ENCODE peak calls at places on chromosomes 5 and 9, in eight cellular contexts. F, H, X, E, I, K, V and M are unnamed samples.

GRCh38 chr9:89821081-89821480 is 216.3 kb downstream of the GADD45G start:
- DNase-seq in F (no peak), I (no peak), V (peak; percentile 42), K (no peak), H (peak; percentile 67), X (no peak), E (peak; percentile 6), M (no peak)

GRCh38 chr9:91724068-91724440 is 226.0 kb downstream of the ROR2 start:
- DNase-seq in X (no peak), E (no peak), I (no peak), V (no peak), H (no peak), F (no peak), K (no peak), M (no peak)

GRCh38 chr5:66246621-66247020 is 102.5 kb downstream of the SREK1 start:
- DNase-seq in I (no peak), K (no peak), H (no peak), F (no peak), X (peak; percentile 24), E (peak; percentile 84), V (no peak), M (no peak)

GRCh38 chr5:173616577-173617118 is at the start of gene BOD1:
- DNase-seq in H (peak; percentile 99), V (peak; percentile 92), F (peak; percentile 96), K (peak; percentile 98), I (peak; percentile 96), E (peak; percentile 99), X (peak; percentile 94), M (peak; percentile 99)

GRCh38 chr5:152462021-152462721 is 57.1 kb upstream of the NMUR2 start:
- DNase-seq in F (no peak), H (no peak), E (no peak), X (no peak), I (no peak), K (peak; percentile 44), V (no peak), M (peak; percentile 2)

GRCh38 chr9:27785714-27786100 is 212.4 kb upstream of the C9orf72 start:
- DNase-seq in H (no peak), X (no peak), K (peak; percentile 12), V (no peak), F (no peak), I (no peak), E (no peak), M (no peak)

GRCh38 chr5:51465165-51465564 is 81.9 kb downstream of the ISL1 start:
- DNase-seq in H (no peak), X (no peak), E (no peak), F (no peak), K (no peak), I (no peak), V (peak; percentile 20), M (no peak)

GRCh38 chr5:151004499-151004898 is 15.9 kb upstream of the GPX3 start:
- DNase-seq in F (no peak), V (no peak), E (no peak), K (no peak), I (no peak), H (peak; percentile 44), X (no peak), M (no peak)

GRCh38 chr5:173907686-173908371 is 19.7 kb downstream of the CPEB4 start:
- DNase-seq in F (no peak), I (no peak), X (no peak), K (no peak), V (no peak), E (peak; percentile 72), H (no peak), M (no peak)

GRCh38 chr9:115046199-115046598 is 71.8 kb downstream of the TNC start:
- DNase-seq in F (no peak), E (no peak), H (no peak), I (no peak), K (no peak), X (no peak), V (no peak), M (no peak)

GRCh38 chr5:133359861-133360260 is 252.5 kb downstream of the FSTL4 start:
- DNase-seq in V (no peak), X (no peak), H (no peak), K (no peak), F (no peak), I (no peak), E (no peak), M (no peak)

GRCh38 chr9:105901514-105902109 is 207.3 kb downstream of the TMEM38B start:
- DNase-seq in I (no peak), K (peak; percentile 36), V (peak; percentile 87), E (peak; percentile 29), H (peak; percentile 40), X (no peak), F (peak; percentile 23), M (peak; percentile 16)

GRCh38 chr5:127871448-127872153 is 168.4 kb downstream of the CCDC192 start:
- DNase-seq in V (no peak), E (peak; percentile 41), X (no peak), I (no peak), K (no peak), H (no peak), F (no peak), M (no peak)

GRCh38 chr9:117625154-117625553 is 79.0 kb upstream of the TLR4 start:
- DNase-seq in X (no peak), I (no peak), F (no peak), E (no peak), K (no peak), V (no peak), H (no peak), M (no peak)

GRCh38 chr9:73680831-73681230 is 529.2 kb downstream of the ANXA1 start:
- DNase-seq in X (no peak), F (no peak), K (no peak), E (no peak), V (no peak), H (no peak), I (no peak), M (no peak)

GRCh38 chr5:57600321-57600720 is 117.7 kb upstream of the ACTBL2 start:
- DNase-seq in K (no peak), I (no peak), V (no peak), E (no peak), X (no peak), H (no peak), F (no peak), M (no peak)

GRCh38 chr5:173341911-173342535 is 13.8 kb upstream of the STC2 start:
- DNase-seq in K (no peak), H (no peak), E (peak; percentile 67), I (no peak), X (no peak), F (no peak), V (no peak), M (no peak)

GRCh38 chr5:168238422-168238821 is 53.0 kb upstream of the WWC1 start:
- DNase-seq in K (no peak), X (no peak), V (no peak), I (no peak), F (no peak), H (no peak), E (peak; percentile 33), M (no peak)

GRCh38 chr5:176360894-176361436 is 599 bp downstream of the KIAA1191 start:
- DNase-seq in X (no peak), F (no peak), K (peak; percentile 20), E (peak; percentile 25), V (no peak), I (peak; percentile 9), H (no peak), M (no peak)

GRCh38 chr9:105958587-105958986 is 264.2 kb downstream of the TMEM38B start:
- DNase-seq in V (no peak), E (no peak), I (no peak), K (no peak), F (no peak), X (no peak), H (no peak), M (no peak)

GRCh38 chr5:160466889-160467554 is 45.4 kb downstream of the PTTG1 start:
- DNase-seq in E (peak; percentile 57), K (no peak), X (no peak), V (no peak), H (no peak), I (no peak), F (no peak), M (no peak)

GRCh38 chr9:33388110-33388994 is 14.0 kb downstream of the AQP7 start:
- DNase-seq in I (no peak), F (no peak), H (no peak), V (no peak), K (no peak), X (no peak), E (no peak), M (no peak)

GRCh38 chr9:14400658-14400995 is 86.7 kb upstream of the NFIB start:
- DNase-seq in I (peak; percentile 40), V (peak; percentile 52), K (no peak), H (peak; percentile 29), F (peak; percentile 23), E (peak; percentile 58), X (peak; percentile 55), M (peak; percentile 8)

GRCh38 chr9:34546102-34546833 is 23.5 kb upstream of the ENHO start:
- DNase-seq in I (no peak), F (no peak), E (no peak), H (no peak), K (no peak), V (no peak), X (no peak), M (no peak)

GRCh38 chr5:109589983-109590382 is 99.7 kb upstream of the MAN2A1 start:
- DNase-seq in H (peak; percentile 9), E (peak; percentile 4), I (no peak), X (no peak), F (no peak), V (no peak), K (peak; percentile 2), M (peak; percentile 2)

GRCh38 chr9:126327016-126327749 is 554 bp downstream of the MVB12B start:
- DNase-seq in E (peak; percentile 14), I (no peak), K (no peak), F (no peak), H (no peak), X (no peak), V (peak; percentile 87), M (peak; percentile 5)

GRCh38 chr5:95858661-95859326 is 36.3 kb upstream of the GLRX start:
- DNase-seq in H (peak; percentile 91), E (peak; percentile 99), X (peak; percentile 89), F (peak; percentile 84), K (peak; percentile 93), I (peak; percentile 81), V (peak; percentile 97), M (peak; percentile 83)

GRCh38 chr5:149550608-149551226 is 522 bp downstream of the CSNK1A1 start:
- DNase-seq in K (no peak), X (peak; percentile 16), H (no peak), V (no peak), I (peak; percentile 17), F (peak; percentile 25), E (peak; percentile 21), M (peak; percentile 43)

GRCh38 chr9:131747352-131747751 is 7.5 kb upstream of the RAPGEF1 start:
- DNase-seq in I (no peak), V (no peak), F (no peak), H (peak; percentile 64), E (peak; percentile 61), X (peak; percentile 40), K (peak; percentile 77), M (peak; percentile 82)

GRCh38 chr5:171874210-171874609 is 88.6 kb downstream of the SMIM23 start:
- DNase-seq in I (no peak), H (no peak), K (no peak), E (peak; percentile 61), X (no peak), V (no peak), F (no peak), M (no peak)

GRCh38 chr9:137865581-137866145 is 11.9 kb upstream of the CACNA1B start:
- DNase-seq in X (no peak), E (no peak), V (no peak), K (no peak), I (no peak), F (no peak), H (no peak), M (no peak)